ENCODE peak calls at places on chromosomes 13 and 19, in eight cellular contexts. One of them, this sample, is unnamed.

GRCh38 chr13:45132384-45133064 is 12.2 kb downstream of the GTF2F2 start:
- DNase-seq in BE2C: no peak
- DNase-seq in HL-60: peak
- DNase-seq in transverse colon: no peak
- DNase-seq in CD4-positive, alpha-beta T cell: no peak
- DNase-seq in AG10803: no peak
- DNase-seq in A549: no peak
- DNase-seq in neural progenitor cell: no peak
- DNase-seq in this sample: no peak

GRCh38 chr13:79655509-79655908 is 174.6 kb downstream of the NDFIP2 start:
- DNase-seq in BE2C: peak
- DNase-seq in HL-60: no peak
- DNase-seq in transverse colon: no peak
- DNase-seq in CD4-positive, alpha-beta T cell: no peak
- DNase-seq in AG10803: no peak
- DNase-seq in A549: no peak
- DNase-seq in neural progenitor cell: no peak
- DNase-seq in this sample: no peak

GRCh38 chr19:35551091-35551810 is 5.8 kb downstream of the TMEM147 start:
- DNase-seq in BE2C: no peak
- DNase-seq in HL-60: no peak
- DNase-seq in transverse colon: no peak
- DNase-seq in CD4-positive, alpha-beta T cell: no peak
- DNase-seq in AG10803: no peak
- DNase-seq in A549: no peak
- DNase-seq in neural progenitor cell: no peak
- DNase-seq in this sample: no peak

GRCh38 chr13:58397596-58398387 is 766.2 kb downstream of the PCDH17 start:
- DNase-seq in BE2C: no peak
- DNase-seq in HL-60: no peak
- DNase-seq in transverse colon: no peak
- DNase-seq in CD4-positive, alpha-beta T cell: no peak
- DNase-seq in AG10803: no peak
- DNase-seq in A549: no peak
- DNase-seq in neural progenitor cell: peak
- DNase-seq in this sample: no peak

GRCh38 chr19:41219924-41220567 is 1.0 kb downstream of the AXL start:
- DNase-seq in BE2C: peak
- DNase-seq in HL-60: no peak
- DNase-seq in transverse colon: peak
- DNase-seq in CD4-positive, alpha-beta T cell: no peak
- DNase-seq in AG10803: peak
- DNase-seq in A549: no peak
- DNase-seq in neural progenitor cell: peak
- DNase-seq in this sample: no peak

GRCh38 chr19:41205995-41206394 is 13.0 kb downstream of the CYP2S1 start:
- DNase-seq in BE2C: no peak
- DNase-seq in HL-60: no peak
- DNase-seq in transverse colon: no peak
- DNase-seq in CD4-positive, alpha-beta T cell: no peak
- DNase-seq in AG10803: no peak
- DNase-seq in A549: no peak
- DNase-seq in neural progenitor cell: no peak
- DNase-seq in this sample: no peak

GRCh38 chr13:29594710-29595379 is 643 bp downstream of the SLC7A1 start:
- DNase-seq in BE2C: peak
- DNase-seq in HL-60: peak
- DNase-seq in transverse colon: peak
- DNase-seq in CD4-positive, alpha-beta T cell: peak
- DNase-seq in AG10803: peak
- DNase-seq in A549: peak
- DNase-seq in neural progenitor cell: peak
- DNase-seq in this sample: peak

GRCh38 chr19:15456871-15457700 is 7.3 kb downstream of the RASAL3 start:
- DNase-seq in BE2C: no peak
- DNase-seq in HL-60: no peak
- DNase-seq in transverse colon: no peak
- DNase-seq in CD4-positive, alpha-beta T cell: no peak
- DNase-seq in AG10803: no peak
- DNase-seq in A549: no peak
- DNase-seq in neural progenitor cell: peak
- DNase-seq in this sample: no peak

GRCh38 chr13:81745391-81745790 is 1404.5 kb upstream of the SPRY2 start:
- DNase-seq in BE2C: no peak
- DNase-seq in HL-60: no peak
- DNase-seq in transverse colon: no peak
- DNase-seq in CD4-positive, alpha-beta T cell: no peak
- DNase-seq in AG10803: no peak
- DNase-seq in A549: no peak
- DNase-seq in neural progenitor cell: no peak
- DNase-seq in this sample: no peak

GRCh38 chr19:38843175-38843758 is 6.5 kb downstream of the HNRNPL start:
- DNase-seq in BE2C: no peak
- DNase-seq in HL-60: no peak
- DNase-seq in transverse colon: no peak
- DNase-seq in CD4-positive, alpha-beta T cell: no peak
- DNase-seq in AG10803: no peak
- DNase-seq in A549: peak
- DNase-seq in neural progenitor cell: no peak
- DNase-seq in this sample: no peak

GRCh38 chr19:46495789-46496099 is at the start of gene PNMA8B:
- DNase-seq in BE2C: peak
- DNase-seq in HL-60: no peak
- DNase-seq in transverse colon: no peak
- DNase-seq in CD4-positive, alpha-beta T cell: peak
- DNase-seq in AG10803: peak
- DNase-seq in A549: no peak
- DNase-seq in neural progenitor cell: peak
- DNase-seq in this sample: peak

DNA sequence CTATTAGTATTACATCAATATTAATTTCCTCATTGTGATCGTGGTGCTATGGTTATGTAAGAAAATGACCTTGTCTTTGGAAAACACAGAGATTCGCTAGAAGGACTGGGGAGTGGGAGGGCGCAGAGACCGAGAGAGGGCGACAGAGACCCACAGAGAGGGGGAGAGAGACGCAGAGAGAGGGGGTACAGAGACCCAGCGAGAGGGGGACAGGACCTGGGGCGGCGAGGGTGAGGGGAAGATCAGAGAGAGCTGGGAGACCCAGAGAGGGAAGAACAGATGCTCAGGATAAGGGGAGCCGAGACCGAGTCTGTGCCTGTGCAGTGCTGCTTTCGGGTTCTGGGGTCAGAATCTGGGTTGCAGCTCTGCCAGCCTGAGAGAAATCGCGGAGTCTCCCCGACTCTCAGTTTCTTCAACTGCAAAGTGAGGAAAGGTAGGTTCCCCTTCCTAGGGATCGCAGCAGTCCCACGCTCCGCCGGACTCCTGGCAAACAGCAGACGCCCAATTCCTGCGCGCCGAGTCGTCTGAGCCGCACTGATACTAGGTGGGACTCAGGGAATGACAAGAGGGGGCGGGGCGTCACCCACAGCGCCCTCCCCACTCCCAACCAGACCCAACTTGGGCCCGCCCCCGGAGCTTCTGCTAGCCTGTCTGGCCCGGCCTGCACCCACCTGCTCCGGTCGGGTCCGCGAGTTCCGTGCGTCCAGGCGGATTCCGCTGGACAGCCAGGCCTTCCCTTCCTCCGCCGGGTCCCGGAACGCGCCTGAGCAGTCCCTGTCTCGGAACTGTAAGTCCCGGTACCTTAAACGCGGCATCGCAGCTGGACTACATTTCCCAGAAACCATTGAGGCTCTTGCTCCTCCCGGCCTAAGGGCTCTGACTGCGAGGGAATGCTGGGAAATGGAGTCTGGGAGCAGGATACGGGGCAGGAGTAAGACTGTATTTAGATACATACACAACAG is 15.3 kb downstream of the IZUMO2 start:
- DNase-seq in BE2C: peak
- DNase-seq in HL-60: peak
- DNase-seq in transverse colon: peak
- DNase-seq in CD4-positive, alpha-beta T cell: peak
- DNase-seq in AG10803: peak
- DNase-seq in A549: peak
- DNase-seq in neural progenitor cell: peak
- DNase-seq in this sample: no peak
- TF ChIP-seq CTCF in BE2C: peak
- TF ChIP-seq CTCF in HL-60: no peak
- TF ChIP-seq CTCF in transverse colon: peak
- TF ChIP-seq CTCF in CD4-positive, alpha-beta T cell: peak
- TF ChIP-seq CTCF in AG10803: peak
- TF ChIP-seq CTCF in A549: peak
- TF ChIP-seq CTCF in neural progenitor cell: peak
- TF ChIP-seq CTCF in this sample: no peak

GRCh38 chr19:16628183-16628983 is at the start of gene MED26:
- DNase-seq in BE2C: peak
- DNase-seq in HL-60: peak
- DNase-seq in transverse colon: peak
- DNase-seq in CD4-positive, alpha-beta T cell: peak
- DNase-seq in AG10803: peak
- DNase-seq in A549: peak
- DNase-seq in neural progenitor cell: peak
- DNase-seq in this sample: peak

GRCh38 chr19:16627194-16627927 is 643 bp downstream of the MED26 start:
- DNase-seq in BE2C: no peak
- DNase-seq in HL-60: peak
- DNase-seq in transverse colon: peak
- DNase-seq in CD4-positive, alpha-beta T cell: no peak
- DNase-seq in AG10803: peak
- DNase-seq in A549: peak
- DNase-seq in neural progenitor cell: peak
- DNase-seq in this sample: peak

GRCh38 chr19:16627928-16628182 is 149 bp downstream of the MED26 start:
- DNase-seq in BE2C: no peak
- DNase-seq in HL-60: no peak
- DNase-seq in transverse colon: no peak
- DNase-seq in CD4-positive, alpha-beta T cell: no peak
- DNase-seq in AG10803: no peak
- DNase-seq in A549: no peak
- DNase-seq in neural progenitor cell: no peak
- DNase-seq in this sample: no peak

GRCh38 chr19:16628984-16629691 is 1.1 kb upstream of the MED26 start:
- DNase-seq in BE2C: peak
- DNase-seq in HL-60: peak
- DNase-seq in transverse colon: peak
- DNase-seq in CD4-positive, alpha-beta T cell: no peak
- DNase-seq in AG10803: peak
- DNase-seq in A549: no peak
- DNase-seq in neural progenitor cell: no peak
- DNase-seq in this sample: no peak

GRCh38 chr19:16631465-16631864 is 3.5 kb upstream of the MED26 start:
- DNase-seq in BE2C: no peak
- DNase-seq in HL-60: no peak
- DNase-seq in transverse colon: no peak
- DNase-seq in CD4-positive, alpha-beta T cell: no peak
- DNase-seq in AG10803: no peak
- DNase-seq in A549: no peak
- DNase-seq in neural progenitor cell: no peak
- DNase-seq in this sample: no peak
- TF ChIP-seq CTCF in BE2C: no peak
- TF ChIP-seq CTCF in HL-60: no peak
- TF ChIP-seq CTCF in transverse colon: no peak
- TF ChIP-seq CTCF in CD4-positive, alpha-beta T cell: no peak
- TF ChIP-seq CTCF in AG10803: no peak
- TF ChIP-seq CTCF in A549: no peak
- TF ChIP-seq CTCF in neural progenitor cell: no peak
- TF ChIP-seq CTCF in this sample: no peak

GRCh38 chr19:19113040-19113541 is 25.2 kb downstream of the TMEM161A start:
- DNase-seq in BE2C: peak
- DNase-seq in HL-60: peak
- DNase-seq in transverse colon: no peak
- DNase-seq in CD4-positive, alpha-beta T cell: no peak
- DNase-seq in AG10803: no peak
- DNase-seq in A549: no peak
- DNase-seq in neural progenitor cell: peak
- DNase-seq in this sample: no peak

GRCh38 chr19:19111138-19111835 is 27.0 kb downstream of the TMEM161A start:
- DNase-seq in BE2C: no peak
- DNase-seq in HL-60: no peak
- DNase-seq in transverse colon: no peak
- DNase-seq in CD4-positive, alpha-beta T cell: no peak
- DNase-seq in AG10803: no peak
- DNase-seq in A549: no peak
- DNase-seq in neural progenitor cell: no peak
- DNase-seq in this sample: no peak

GRCh38 chr19:19109601-19110000 is 28.7 kb downstream of the TMEM161A start:
- DNase-seq in BE2C: no peak
- DNase-seq in HL-60: no peak
- DNase-seq in transverse colon: no peak
- DNase-seq in CD4-positive, alpha-beta T cell: no peak
- DNase-seq in AG10803: no peak
- DNase-seq in A549: no peak
- DNase-seq in neural progenitor cell: no peak
- DNase-seq in this sample: no peak

GRCh38 chr19:19111967-19112580 is 26.2 kb downstream of the TMEM161A start:
- DNase-seq in BE2C: no peak
- DNase-seq in HL-60: no peak
- DNase-seq in transverse colon: no peak
- DNase-seq in CD4-positive, alpha-beta T cell: no peak
- DNase-seq in AG10803: no peak
- DNase-seq in A549: no peak
- DNase-seq in neural progenitor cell: no peak
- DNase-seq in this sample: no peak

DNA sequence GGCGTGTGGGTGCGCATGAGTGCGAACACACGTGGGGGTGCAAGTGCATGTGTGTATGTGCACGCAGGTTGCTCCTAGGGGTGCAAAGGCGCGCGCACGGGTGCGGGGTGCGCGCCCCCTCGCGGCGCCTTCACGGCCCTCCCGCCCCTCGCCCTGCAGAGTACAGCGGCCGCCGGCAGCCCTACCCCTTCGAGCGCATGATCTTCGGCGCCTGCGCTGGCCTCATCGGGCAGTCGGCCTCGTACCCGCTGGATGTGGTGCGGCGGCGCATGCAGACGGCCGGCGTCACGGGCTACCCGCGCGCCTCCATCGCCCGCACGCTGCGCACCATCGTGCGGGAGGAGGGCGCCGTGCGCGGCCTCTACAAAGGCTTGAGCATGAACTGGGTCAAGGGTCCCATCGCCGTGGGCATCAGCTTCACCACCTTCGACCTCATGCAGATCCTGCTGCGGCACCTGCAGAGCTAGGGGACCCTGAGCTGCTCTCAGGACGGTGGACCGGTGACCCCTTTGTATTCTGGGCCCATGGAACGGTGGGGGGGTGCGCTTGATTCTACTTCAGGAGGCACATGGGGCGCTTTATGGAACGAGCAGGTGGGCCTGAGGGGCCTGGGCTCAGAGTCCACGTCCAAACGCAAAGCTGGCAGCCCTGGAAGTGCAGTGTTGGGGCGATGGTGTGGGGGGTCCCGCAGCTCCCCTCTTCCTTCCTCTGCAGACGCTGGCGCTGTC is 27.7 kb downstream of the TMEM161A start:
- DNase-seq in BE2C: peak
- DNase-seq in HL-60: peak
- DNase-seq in transverse colon: no peak
- DNase-seq in CD4-positive, alpha-beta T cell: peak
- DNase-seq in AG10803: no peak
- DNase-seq in A549: no peak
- DNase-seq in neural progenitor cell: peak
- DNase-seq in this sample: peak
- TF ChIP-seq CTCF in BE2C: peak
- TF ChIP-seq CTCF in HL-60: peak
- TF ChIP-seq CTCF in transverse colon: peak
- TF ChIP-seq CTCF in CD4-positive, alpha-beta T cell: peak
- TF ChIP-seq CTCF in AG10803: peak
- TF ChIP-seq CTCF in A549: no peak
- TF ChIP-seq CTCF in neural progenitor cell: peak
- TF ChIP-seq CTCF in this sample: no peak

GRCh38 chr19:3440082-3440481 is 40.2 kb downstream of the SMIM24 start:
- DNase-seq in BE2C: peak
- DNase-seq in HL-60: peak
- DNase-seq in transverse colon: peak
- DNase-seq in CD4-positive, alpha-beta T cell: peak
- DNase-seq in AG10803: no peak
- DNase-seq in A549: peak
- DNase-seq in neural progenitor cell: peak
- DNase-seq in this sample: peak
- TF ChIP-seq CTCF in BE2C: peak
- TF ChIP-seq CTCF in HL-60: peak
- TF ChIP-seq CTCF in transverse colon: peak
- TF ChIP-seq CTCF in CD4-positive, alpha-beta T cell: peak
- TF ChIP-seq CTCF in AG10803: peak
- TF ChIP-seq CTCF in A549: peak
- TF ChIP-seq CTCF in neural progenitor cell: peak
- TF ChIP-seq CTCF in this sample: peak

This sample was measured in endothelial cell.